ENCODE peak calls at places on chromosomes 16 and 17, in ten cellular contexts. W is endothelial cell of umbilical vein, R is hepatocyte, S is left ventricle myocardium inferior, M is lower lobe of right lung, A is heart right ventricle, L is kidney, E is stomach, O is left lung, Z is small intestine. X is an unnamed sample.

GRCh38 chr16:10791048-10791447 is 27.5 kb downstream of the TVP23A start:
- DNase-seq in W (no peak), R (no peak), S (no peak), M (no peak), A (no peak), L (no peak), E (no peak), O (no peak), Z (no peak), X (no peak)

GRCh38 chr17:76275382-76276068 is 10.4 kb downstream of the UBALD2 start:
- DNase-seq in W (no peak), R (no peak), S (no peak), M (no peak), A (no peak), L (peak), E (no peak), O (no peak), Z (no peak), X (no peak)

GRCh38 chr17:50199651-50200446 is 1.6 kb downstream of the COL1A1 start:
- DNase-seq in W (peak), R (peak), S (peak), M (peak), A (peak), L (peak), E (peak), O (peak), Z (peak), X (peak)

GRCh38 chr16:81444448-81445121 is at the start of gene CMIP:
- DNase-seq in W (peak), R (peak), S (peak), M (peak), A (peak), L (peak), E (peak), O (peak), Z (peak), X (peak)

GRCh38 chr16:66342294-66342900 is 24.1 kb upstream of the CDH5 start:
- DNase-seq in W (peak), R (peak), S (no peak), M (no peak), A (no peak), L (no peak), E (no peak), O (no peak), Z (no peak), X (no peak)

GRCh38 chr16:66189951-66190350 is 176.5 kb upstream of the CDH5 start:
- DNase-seq in W (peak), R (no peak), S (no peak), M (no peak), A (no peak), L (no peak), E (no peak), O (no peak), Z (no peak), X (no peak)

GRCh38 chr16:11020792-11021440 is 76.6 kb downstream of the CLEC16A start:
- DNase-seq in W (no peak), R (no peak), S (no peak), M (no peak), A (no peak), L (no peak), E (no peak), O (no peak), Z (no peak), X (no peak)

GRCh38 chr16:6836771-6837170 is 495.9 kb upstream of the RBFOX1 start:
- DNase-seq in W (no peak), R (peak), S (no peak), M (no peak), A (no peak), L (no peak), E (no peak), O (no peak), Z (no peak), X (no peak)

GRCh38 chr16:84841787-84842300 is 22.1 kb downstream of the CRISPLD2 start:
- DNase-seq in W (no peak), R (peak), S (no peak), M (peak), A (no peak), L (no peak), E (peak), O (peak), Z (peak), X (no peak)

GRCh38 chr17:40097931-40098845 is 2.2 kb downstream of the NR1D1 start:
- DNase-seq in W (peak), R (peak), S (peak), M (peak), A (peak), L (peak), E (peak), O (no peak), Z (peak), X (peak)

GRCh38 chr16:73743665-73744496 is 552.7 kb upstream of the PSMD7 start:
- DNase-seq in W (no peak), R (no peak), S (no peak), M (no peak), A (no peak), L (no peak), E (no peak), O (no peak), Z (no peak), X (no peak)

GRCh38 chr16:12625068-12625467 is 178.6 kb downstream of the CPPED1 start:
- DNase-seq in W (no peak), R (no peak), S (no peak), M (no peak), A (no peak), L (no peak), E (no peak), O (no peak), Z (no peak), X (no peak)

GRCh38 chr17:75454193-75454592 is 2.2 kb upstream of the TMEM94 start:
- DNase-seq in W (no peak), R (no peak), S (no peak), M (no peak), A (no peak), L (no peak), E (no peak), O (no peak), Z (no peak), X (no peak)

GRCh38 chr16:72291531-72291981 is 119.6 kb upstream of the PMFBP1 start:
- DNase-seq in W (peak), R (peak), S (no peak), M (no peak), A (no peak), L (no peak), E (no peak), O (no peak), Z (peak), X (no peak)

GRCh38 chr17:63029520-63029919 is 63.5 kb downstream of the TANC2 start:
- DNase-seq in W (peak), R (no peak), S (no peak), M (no peak), A (no peak), L (no peak), E (no peak), O (no peak), Z (no peak), X (no peak)

GRCh38 chr17:40498281-40499084 is 2.9 kb downstream of the TNS4 start:
- DNase-seq in W (no peak), R (no peak), S (no peak), M (no peak), A (no peak), L (peak), E (no peak), O (no peak), Z (no peak), X (no peak)

GRCh38 chr16:27547134-27547533 is 2.6 kb downstream of the GTF3C1 start:
- DNase-seq in W (peak), R (peak), S (no peak), M (no peak), A (no peak), L (no peak), E (no peak), O (no peak), Z (peak), X (no peak)

GRCh38 chr16:74107795-74108610 is 188.6 kb upstream of the PSMD7 start:
- DNase-seq in W (peak), R (peak), S (no peak), M (peak), A (peak), L (no peak), E (peak), O (no peak), Z (peak), X (no peak)

GRCh38 chr16:69444873-69445517 is 20.6 kb downstream of the CYB5B start:
- DNase-seq in W (peak), R (no peak), S (no peak), M (no peak), A (no peak), L (no peak), E (no peak), O (no peak), Z (peak), X (no peak)

GRCh38 chr16:21222495-21223337 is 10.8 kb upstream of the ANKS4B start:
- DNase-seq in W (no peak), R (no peak), S (no peak), M (no peak), A (no peak), L (no peak), E (no peak), O (no peak), Z (no peak), X (no peak)

GRCh38 chr17:79504181-79504605 is 106.7 kb downstream of the RBFOX3 start:
- DNase-seq in W (no peak), R (no peak), S (no peak), M (no peak), A (no peak), L (no peak), E (no peak), O (no peak), Z (no peak), X (no peak)

GRCh38 chr16:55555436-55555835 is 11.0 kb upstream of the CAPNS2 start:
- DNase-seq in W (no peak), R (no peak), S (no peak), M (no peak), A (no peak), L (no peak), E (no peak), O (no peak), Z (no peak), X (no peak)

GRCh38 chr17:22460461-22461063 is 768.2 kb downstream of the KCNJ18 start:
- DNase-seq in W (no peak), R (no peak), S (no peak), M (no peak), A (no peak), L (no peak), E (no peak), O (no peak), Z (no peak), X (no peak)

GRCh38 chr16:88970095-88970494 is 6.9 kb downstream of the CBFA2T3 start:
- DNase-seq in W (no peak), R (no peak), S (no peak), M (no peak), A (no peak), L (no peak), E (no peak), O (peak), Z (no peak), X (peak)

GRCh38 chr17:53516643-53517042 is 306.1 kb upstream of the KIF2B start:
- DNase-seq in W (no peak), R (peak), S (no peak), M (no peak), A (no peak), L (no peak), E (no peak), O (no peak), Z (peak), X (no peak)

GRCh38 chr17:77437017-77437416 is 296.2 kb downstream of the SEC14L1 start:
- DNase-seq in W (no peak), R (peak), S (peak), M (no peak), A (peak), L (no peak), E (no peak), O (no peak), Z (no peak), X (peak)

GRCh38 chr17:75231741-75232464 is 26.4 kb downstream of the NUP85 start:
- DNase-seq in W (no peak), R (no peak), S (no peak), M (no peak), A (no peak), L (peak), E (no peak), O (no peak), Z (no peak), X (no peak)

GRCh38 chr16:18932243-18932997 is 6.2 kb upstream of the SMG1 start:
- DNase-seq in W (no peak), R (no peak), S (no peak), M (no peak), A (no peak), L (no peak), E (no peak), O (no peak), Z (no peak), X (no peak)

GRCh38 chr17:41962111-41962510 is 4.5 kb upstream of the CNP start:
- DNase-seq in W (no peak), R (no peak), S (no peak), M (no peak), A (no peak), L (no peak), E (no peak), O (peak), Z (no peak), X (no peak)

GRCh38 chr16:50742521-50743150 is 750 bp downstream of the CYLD start:
- DNase-seq in W (peak), R (peak), S (peak), M (peak), A (peak), L (no peak), E (no peak), O (no peak), Z (peak), X (peak)

GRCh38 chr16:50743575-50744225 is 1.8 kb downstream of the CYLD start:
- DNase-seq in W (no peak), R (no peak), S (no peak), M (no peak), A (no peak), L (no peak), E (no peak), O (no peak), Z (no peak), X (no peak)

GRCh38 chr16:50745940-50746339 is 4.1 kb downstream of the CYLD start:
- DNase-seq in W (no peak), R (no peak), S (no peak), M (no peak), A (no peak), L (no peak), E (no peak), O (no peak), Z (no peak), X (no peak)

GRCh38 chr16:50747206-50747956 is 5.5 kb downstream of the CYLD start:
- DNase-seq in W (peak), R (no peak), S (no peak), M (no peak), A (no peak), L (no peak), E (no peak), O (no peak), Z (peak), X (no peak)

DNA sequence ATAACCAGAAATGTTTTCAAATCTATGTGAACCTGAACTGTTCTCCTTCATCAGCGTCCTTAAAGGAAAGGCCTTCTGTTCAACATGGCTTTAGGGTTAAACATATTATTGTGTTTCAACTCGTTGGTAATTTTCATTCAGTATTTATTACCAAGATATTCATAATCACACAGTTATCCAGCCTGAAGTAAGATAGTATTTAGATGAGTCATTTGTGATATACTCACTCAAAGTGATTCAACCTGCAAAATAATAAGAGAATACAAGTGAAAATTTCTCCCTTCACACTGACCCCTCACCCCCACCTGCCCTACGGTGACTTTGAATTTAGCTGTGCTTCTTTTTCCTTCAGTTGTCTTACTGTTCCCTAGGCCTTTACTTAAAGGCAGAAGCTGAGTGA is 3.0 kb downstream of the CYLD start:
- DNase-seq in W (peak), R (no peak), S (no peak), M (no peak), A (no peak), L (no peak), E (no peak), O (no peak), Z (no peak), X (no peak)
- H3K4me3 ChIP-seq in W (no peak), R (no peak), S (no peak), M (no peak), A (no peak), L (no peak), E (no peak), O (no peak), Z (no peak), X (no peak)

DNA sequence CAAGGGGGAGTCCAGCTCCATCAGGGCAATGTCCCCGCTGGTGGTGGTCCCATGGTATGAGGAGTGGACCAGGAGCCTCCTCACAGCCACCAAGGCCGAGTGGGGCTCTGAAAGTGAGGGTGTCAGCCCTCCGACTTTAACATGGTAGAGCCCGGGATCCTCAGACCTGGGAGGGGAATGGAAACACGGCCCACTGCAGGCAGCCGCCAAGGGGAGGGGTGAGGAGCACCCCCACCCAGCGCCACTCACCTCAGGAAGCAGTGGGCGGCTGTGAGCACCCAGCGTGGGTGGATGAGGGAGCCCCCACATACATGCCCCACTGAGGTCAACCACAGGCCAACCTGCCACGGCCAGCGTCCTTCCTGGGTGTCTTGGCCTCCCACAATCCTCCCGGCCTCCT is 10.8 kb downstream of the ZG16B start:
- DNase-seq in W (no peak), R (no peak), S (peak), M (peak), A (no peak), L (peak), E (no peak), O (peak), Z (no peak), X (peak)
- H3K27ac ChIP-seq in W (no peak), R (no peak), S (no peak), M (no peak), A (no peak), L (no peak), E (no peak), O (no peak), Z (no peak), X (no peak)

DNA sequence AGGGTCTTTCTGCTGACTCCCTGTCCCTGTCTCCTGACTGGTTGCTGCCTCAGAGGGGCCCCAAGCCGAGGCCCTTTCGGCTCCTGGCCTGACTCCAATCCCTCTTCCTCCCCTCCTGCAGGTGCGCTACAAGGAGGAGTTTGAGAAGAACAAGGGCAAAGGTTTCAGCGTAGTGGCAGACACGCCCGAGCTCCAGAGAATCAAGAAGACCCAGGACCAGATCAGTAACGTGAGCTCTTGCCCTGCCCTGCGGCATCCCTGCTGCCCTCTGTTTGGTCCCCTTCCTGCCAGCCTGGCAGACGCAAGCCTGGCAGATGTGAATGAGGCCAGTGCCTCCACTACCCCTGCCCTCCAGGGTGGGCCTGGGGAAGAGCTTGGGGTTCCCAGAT is 27.1 kb upstream of the LASP1NB start:
- DNase-seq in W (no peak), R (no peak), S (no peak), M (no peak), A (no peak), L (no peak), E (no peak), O (no peak), Z (peak), X (no peak)
- H3K4me3 ChIP-seq in W (no peak), R (no peak), S (peak), M (peak), A (no peak), L (no peak), E (peak), O (no peak), Z (peak), X (peak)

GRCh38 chr17:9700136-9700535 is 54.8 kb downstream of the USP43 start:
- DNase-seq in W (no peak), R (no peak), S (no peak), M (no peak), A (no peak), L (no peak), E (no peak), O (no peak), Z (no peak), X (no peak)
- H3K27ac ChIP-seq in W (no peak), R (no peak), S (no peak), M (no peak), A (no peak), L (no peak), E (no peak), O (no peak), Z (no peak), X (no peak)

DNA sequence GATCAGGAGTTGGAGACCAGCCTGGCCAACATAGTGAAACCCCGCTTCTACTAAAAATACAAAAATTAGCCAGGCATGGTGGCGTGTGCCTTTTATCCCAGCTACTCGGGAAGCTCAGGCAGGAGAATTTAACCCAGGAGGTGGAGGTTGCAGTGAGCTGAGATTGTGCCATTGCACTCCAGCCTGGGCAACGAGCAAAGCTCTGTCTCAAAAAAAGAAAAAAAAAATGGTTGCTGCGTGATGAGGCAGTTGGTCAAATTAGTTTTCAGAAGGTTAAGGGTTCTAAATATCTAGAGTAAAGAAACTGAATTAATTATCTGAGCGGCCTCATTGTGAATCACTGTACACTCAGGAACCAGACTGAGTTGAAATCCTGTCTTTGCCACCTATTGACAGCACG is 3.5 kb upstream of the CD68 start:
- DNase-seq in W (no peak), R (no peak), S (no peak), M (no peak), A (no peak), L (no peak), E (no peak), O (no peak), Z (no peak), X (no peak)
- H3K4me3 ChIP-seq in W (no peak), R (no peak), S (no peak), M (peak), A (no peak), L (no peak), E (peak), O (peak), Z (no peak), X (peak)

X was measured in psoas muscle.